ENCODE peak calls at places on chromosomes 12 and 14, in nine cellular contexts. One of them, this sample, is unnamed.

GRCh38 chr12:6768385-6769002 is 2.3 kb downstream of the PTMS start:
- DNase-seq in putamen: no peak
- DNase-seq in RPMI8226: no peak
- DNase-seq in ELR: no peak
- DNase-seq in heart right ventricle: no peak
- DNase-seq in activated CD4-positive, alpha-beta T cell treated with anti-CD3 and anti-CD28 coated beads, Interleukin-2, amount 50 U/mL, for 48 hours: no peak
- DNase-seq in GM04504: no peak
- DNase-seq in T-helper 9 cell: no peak
- DNase-seq in NCI-H748 treated with DMSO at 0.1 percent for 48 hours: no peak
- DNase-seq in this sample: no peak

GRCh38 chr14:35506927-35507326 is 27.0 kb upstream of the INSM2 start:
- DNase-seq in GM04504: no peak
- DNase-seq in heart right ventricle: no peak
- DNase-seq in activated CD4-positive, alpha-beta T cell treated with anti-CD3 and anti-CD28 coated beads, Interleukin-2, amount 50 U/mL, for 48 hours: no peak
- DNase-seq in T-helper 9 cell: no peak
- DNase-seq in NCI-H748 treated with DMSO at 0.1 percent for 48 hours: no peak
- DNase-seq in putamen: no peak
- DNase-seq in ELR: peak; percentile 79
- DNase-seq in RPMI8226: no peak
- DNase-seq in this sample: no peak

GRCh38 chr14:75875958-75876357 is 105.8 kb downstream of the TGFB3 start:
- DNase-seq in putamen: no peak
- DNase-seq in RPMI8226: peak; percentile 15
- DNase-seq in NCI-H748 treated with DMSO at 0.1 percent for 48 hours: no peak
- DNase-seq in ELR: peak; percentile 22
- DNase-seq in activated CD4-positive, alpha-beta T cell treated with anti-CD3 and anti-CD28 coated beads, Interleukin-2, amount 50 U/mL, for 48 hours: no peak
- DNase-seq in T-helper 9 cell: no peak
- DNase-seq in heart right ventricle: no peak
- DNase-seq in GM04504: no peak
- DNase-seq in this sample: no peak

GRCh38 chr14:71554959-71555612 is 377.1 kb upstream of the RGS6 start:
- DNase-seq in putamen: no peak
- DNase-seq in NCI-H748 treated with DMSO at 0.1 percent for 48 hours: no peak
- DNase-seq in RPMI8226: peak; percentile 2
- DNase-seq in GM04504: no peak
- DNase-seq in T-helper 9 cell: no peak
- DNase-seq in ELR: no peak
- DNase-seq in activated CD4-positive, alpha-beta T cell treated with anti-CD3 and anti-CD28 coated beads, Interleukin-2, amount 50 U/mL, for 48 hours: no peak
- DNase-seq in heart right ventricle: no peak
- DNase-seq in this sample: no peak

GRCh38 chr12:22307811-22308210 is 26.7 kb downstream of the ST8SIA1 start:
- DNase-seq in GM04504: no peak
- DNase-seq in T-helper 9 cell: no peak
- DNase-seq in activated CD4-positive, alpha-beta T cell treated with anti-CD3 and anti-CD28 coated beads, Interleukin-2, amount 50 U/mL, for 48 hours: no peak
- DNase-seq in heart right ventricle: no peak
- DNase-seq in NCI-H748 treated with DMSO at 0.1 percent for 48 hours: no peak
- DNase-seq in RPMI8226: no peak
- DNase-seq in putamen: no peak
- DNase-seq in ELR: no peak
- DNase-seq in this sample: no peak

GRCh38 chr12:58393152-58393551 is 451.8 kb downstream of the ATP23 start:
- DNase-seq in NCI-H748 treated with DMSO at 0.1 percent for 48 hours: no peak
- DNase-seq in activated CD4-positive, alpha-beta T cell treated with anti-CD3 and anti-CD28 coated beads, Interleukin-2, amount 50 U/mL, for 48 hours: no peak
- DNase-seq in T-helper 9 cell: no peak
- DNase-seq in GM04504: no peak
- DNase-seq in heart right ventricle: no peak
- DNase-seq in ELR: peak; percentile 75
- DNase-seq in putamen: no peak
- DNase-seq in RPMI8226: no peak
- DNase-seq in this sample: no peak

GRCh38 chr14:92039720-92040430 is at the start of gene TRIP11:
- DNase-seq in ELR: peak; percentile 96
- DNase-seq in RPMI8226: peak; percentile 91
- DNase-seq in putamen: peak; percentile 94
- DNase-seq in heart right ventricle: peak; percentile 95
- DNase-seq in GM04504: peak; percentile 83
- DNase-seq in NCI-H748 treated with DMSO at 0.1 percent for 48 hours: peak; percentile 91
- DNase-seq in activated CD4-positive, alpha-beta T cell treated with anti-CD3 and anti-CD28 coated beads, Interleukin-2, amount 50 U/mL, for 48 hours: peak; percentile 94
- DNase-seq in T-helper 9 cell: peak; percentile 92
- DNase-seq in this sample: peak; percentile 92

GRCh38 chr12:31370645-31371620 is 45.0 kb upstream of the SINHCAF start:
- DNase-seq in NCI-H748 treated with DMSO at 0.1 percent for 48 hours: no peak
- DNase-seq in T-helper 9 cell: no peak
- DNase-seq in heart right ventricle: no peak
- DNase-seq in ELR: no peak
- DNase-seq in activated CD4-positive, alpha-beta T cell treated with anti-CD3 and anti-CD28 coated beads, Interleukin-2, amount 50 U/mL, for 48 hours: no peak
- DNase-seq in GM04504: no peak
- DNase-seq in RPMI8226: no peak
- DNase-seq in putamen: peak; percentile 34
- DNase-seq in this sample: no peak

GRCh38 chr12:106345739-106346138 is 11.8 kb upstream of the POLR3B start:
- DNase-seq in NCI-H748 treated with DMSO at 0.1 percent for 48 hours: peak; percentile 44
- DNase-seq in putamen: peak; percentile 43
- DNase-seq in ELR: peak; percentile 70
- DNase-seq in RPMI8226: peak; percentile 3
- DNase-seq in heart right ventricle: peak; percentile 22
- DNase-seq in GM04504: peak; percentile 40
- DNase-seq in T-helper 9 cell: no peak
- DNase-seq in activated CD4-positive, alpha-beta T cell treated with anti-CD3 and anti-CD28 coated beads, Interleukin-2, amount 50 U/mL, for 48 hours: no peak
- DNase-seq in this sample: peak; percentile 11

GRCh38 chr12:117686911-117687377 is 281.8 kb downstream of the KSR2 start:
- DNase-seq in putamen: no peak
- DNase-seq in GM04504: peak; percentile 79
- DNase-seq in ELR: peak; percentile 78
- DNase-seq in T-helper 9 cell: no peak
- DNase-seq in NCI-H748 treated with DMSO at 0.1 percent for 48 hours: no peak
- DNase-seq in heart right ventricle: no peak
- DNase-seq in RPMI8226: no peak
- DNase-seq in activated CD4-positive, alpha-beta T cell treated with anti-CD3 and anti-CD28 coated beads, Interleukin-2, amount 50 U/mL, for 48 hours: no peak
- DNase-seq in this sample: no peak

GRCh38 chr12:113196996-113197395 is 11.5 kb downstream of the RITA1 start:
- DNase-seq in putamen: peak; percentile 67
- DNase-seq in T-helper 9 cell: peak; percentile 20
- DNase-seq in ELR: peak; percentile 87
- DNase-seq in GM04504: peak; percentile 66
- DNase-seq in heart right ventricle: peak; percentile 80
- DNase-seq in NCI-H748 treated with DMSO at 0.1 percent for 48 hours: peak; percentile 48
- DNase-seq in RPMI8226: peak; percentile 83
- DNase-seq in activated CD4-positive, alpha-beta T cell treated with anti-CD3 and anti-CD28 coated beads, Interleukin-2, amount 50 U/mL, for 48 hours: peak; percentile 54
- DNase-seq in this sample: peak; percentile 12

GRCh38 chr12:114092981-114093380 is 126.9 kb upstream of the RBM19 start:
- DNase-seq in NCI-H748 treated with DMSO at 0.1 percent for 48 hours: no peak
- DNase-seq in activated CD4-positive, alpha-beta T cell treated with anti-CD3 and anti-CD28 coated beads, Interleukin-2, amount 50 U/mL, for 48 hours: no peak
- DNase-seq in heart right ventricle: no peak
- DNase-seq in T-helper 9 cell: no peak
- DNase-seq in RPMI8226: no peak
- DNase-seq in putamen: no peak
- DNase-seq in ELR: no peak
- DNase-seq in GM04504: no peak
- DNase-seq in this sample: no peak

GRCh38 chr12:25852792-25853191 is 105.7 kb upstream of the RASSF8 start:
- DNase-seq in putamen: no peak
- DNase-seq in heart right ventricle: no peak
- DNase-seq in ELR: peak; percentile 10
- DNase-seq in activated CD4-positive, alpha-beta T cell treated with anti-CD3 and anti-CD28 coated beads, Interleukin-2, amount 50 U/mL, for 48 hours: no peak
- DNase-seq in GM04504: no peak
- DNase-seq in RPMI8226: no peak
- DNase-seq in T-helper 9 cell: no peak
- DNase-seq in NCI-H748 treated with DMSO at 0.1 percent for 48 hours: no peak
- DNase-seq in this sample: no peak

GRCh38 chr14:105023144-105023543 is 2.3 kb upstream of the CDCA4 start:
- DNase-seq in heart right ventricle: no peak
- DNase-seq in ELR: peak; percentile 84
- DNase-seq in putamen: no peak
- DNase-seq in NCI-H748 treated with DMSO at 0.1 percent for 48 hours: no peak
- DNase-seq in activated CD4-positive, alpha-beta T cell treated with anti-CD3 and anti-CD28 coated beads, Interleukin-2, amount 50 U/mL, for 48 hours: no peak
- DNase-seq in T-helper 9 cell: no peak
- DNase-seq in GM04504: no peak
- DNase-seq in RPMI8226: no peak
- DNase-seq in this sample: no peak

GRCh38 chr14:97703006-97703760 is 906.0 kb downstream of the VRK1 start:
- DNase-seq in T-helper 9 cell: no peak
- DNase-seq in activated CD4-positive, alpha-beta T cell treated with anti-CD3 and anti-CD28 coated beads, Interleukin-2, amount 50 U/mL, for 48 hours: no peak
- DNase-seq in ELR: no peak
- DNase-seq in putamen: no peak
- DNase-seq in NCI-H748 treated with DMSO at 0.1 percent for 48 hours: no peak
- DNase-seq in RPMI8226: no peak
- DNase-seq in GM04504: no peak
- DNase-seq in heart right ventricle: no peak
- DNase-seq in this sample: no peak

GRCh38 chr12:89225401-89225800 is 126.9 kb downstream of the DUSP6 start:
- DNase-seq in RPMI8226: no peak
- DNase-seq in GM04504: peak; percentile 53
- DNase-seq in activated CD4-positive, alpha-beta T cell treated with anti-CD3 and anti-CD28 coated beads, Interleukin-2, amount 50 U/mL, for 48 hours: peak; percentile 72
- DNase-seq in NCI-H748 treated with DMSO at 0.1 percent for 48 hours: no peak
- DNase-seq in putamen: no peak
- DNase-seq in T-helper 9 cell: peak; percentile 43
- DNase-seq in heart right ventricle: no peak
- DNase-seq in ELR: peak; percentile 92
- DNase-seq in this sample: no peak

GRCh38 chr12:106709068-106709511 is 65.4 kb upstream of the RIC8B start:
- DNase-seq in RPMI8226: peak; percentile 18
- DNase-seq in putamen: no peak
- DNase-seq in activated CD4-positive, alpha-beta T cell treated with anti-CD3 and anti-CD28 coated beads, Interleukin-2, amount 50 U/mL, for 48 hours: no peak
- DNase-seq in heart right ventricle: no peak
- DNase-seq in T-helper 9 cell: no peak
- DNase-seq in GM04504: no peak
- DNase-seq in NCI-H748 treated with DMSO at 0.1 percent for 48 hours: no peak
- DNase-seq in ELR: no peak
- DNase-seq in this sample: no peak

This sample was measured in C1 segment of cervical spinal cord.